ENCODE peak calls at places on chromosomes 6 and 20, in five cellular contexts. S, T, Q, I and H are unnamed samples.

GRCh38 chr6:42368156-42368555 is 83.6 kb downstream of the TRERF1 start:
- DNase-seq in S (no peak), T (no peak), Q (no peak), I (no peak), H (no peak)

GRCh38 chr6:163191704-163192537 is 222.6 kb upstream of the QKI start:
- DNase-seq in S (no peak), T (no peak), Q (no peak), I (no peak), H (no peak)

GRCh38 chr6:34235605-34236422 is 859 bp upstream of the HMGA1 start:
- DNase-seq in S (no peak), T (peak; percentile 95), Q (no peak), I (no peak), H (peak; percentile 92)

GRCh38 chr6:148760568-148761531 is 14.0 kb downstream of the UST start:
- DNase-seq in S (no peak), T (peak; percentile 68), Q (peak; percentile 64), I (peak; percentile 93), H (peak; percentile 43)

GRCh38 chr20:44392776-44393607 is 37.5 kb downstream of the HNF4A start:
- DNase-seq in S (no peak), T (no peak), Q (no peak), I (no peak), H (no peak)

GRCh38 chr6:1958257-1958656 is 287.1 kb downstream of the GMDS start:
- DNase-seq in S (no peak), T (no peak), Q (no peak), I (no peak), H (no peak)

GRCh38 chr6:36929607-36930006 is 24.9 kb upstream of the PI16 start:
- DNase-seq in S (no peak), T (no peak), Q (no peak), I (no peak), H (no peak)

GRCh38 chr20:50572922-50573777 is 63.0 kb downstream of the PTPN1 start:
- DNase-seq in S (no peak), T (no peak), Q (no peak), I (no peak), H (no peak)

GRCh38 chr6:46899636-46900035 is 22.1 kb downstream of the ADGRF5 start:
- DNase-seq in S (no peak), T (peak; percentile 33), Q (no peak), I (no peak), H (no peak)

GRCh38 chr6:36372088-36372487 is 15.4 kb downstream of the ETV7 start:
- DNase-seq in S (no peak), T (no peak), Q (no peak), I (no peak), H (no peak)

DNA sequence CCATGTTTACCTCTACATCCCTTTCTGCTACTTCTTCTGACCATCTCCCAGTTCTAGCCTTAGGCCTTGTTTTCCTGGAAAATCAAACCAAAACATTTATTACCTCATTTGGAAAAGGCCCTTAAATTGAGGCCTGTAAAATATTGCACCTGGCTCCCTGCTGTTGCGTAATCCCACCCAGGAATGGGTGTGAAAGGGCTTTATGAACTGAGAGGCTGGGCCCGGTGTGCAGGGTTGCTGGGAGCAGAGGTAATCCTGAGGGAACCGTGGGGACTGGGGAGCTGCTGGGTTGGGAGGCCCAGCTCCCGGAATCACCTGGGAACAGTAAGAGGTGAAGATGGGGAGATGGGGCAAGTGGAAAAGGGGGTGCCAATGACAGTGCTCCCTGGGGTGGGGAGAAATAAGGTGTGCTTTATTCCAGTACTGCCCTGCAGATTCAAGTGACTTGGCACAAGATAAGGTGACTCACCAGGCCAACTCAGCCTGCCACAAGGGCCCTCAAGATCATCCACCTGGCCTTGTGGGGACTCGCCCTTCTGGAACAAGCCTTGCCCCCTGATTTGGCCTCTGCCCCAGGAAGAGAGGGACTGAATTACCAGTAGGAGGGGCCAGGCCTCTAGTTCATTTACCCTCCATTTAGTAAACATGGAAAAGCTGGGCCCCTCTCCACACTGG is 44.2 kb downstream of the KCNK5 start:
- DNase-seq in S (no peak), T (no peak), Q (no peak), I (no peak), H (peak; percentile 93)
- TF ChIP-seq POLR2AphosphoS5 in S (no peak), T (no peak), Q (no peak), I (no peak), H (no peak)

GRCh38 chr20:4951299-4951698 is 50.0 kb downstream of the SLC23A2 start:
- DNase-seq in S (no peak), T (no peak), Q (no peak), I (no peak), H (no peak)

GRCh38 chr20:4947817-4948559 is 53.3 kb downstream of the SLC23A2 start:
- DNase-seq in S (no peak), T (peak; percentile 32), Q (no peak), I (no peak), H (no peak)

GRCh38 chr20:4950841-4951240 is 50.5 kb downstream of the SLC23A2 start:
- DNase-seq in S (no peak), T (no peak), Q (no peak), I (no peak), H (no peak)

GRCh38 chr20:4950437-4950836 is 50.9 kb downstream of the SLC23A2 start:
- DNase-seq in S (no peak), T (no peak), Q (no peak), I (no peak), H (no peak)

DNA sequence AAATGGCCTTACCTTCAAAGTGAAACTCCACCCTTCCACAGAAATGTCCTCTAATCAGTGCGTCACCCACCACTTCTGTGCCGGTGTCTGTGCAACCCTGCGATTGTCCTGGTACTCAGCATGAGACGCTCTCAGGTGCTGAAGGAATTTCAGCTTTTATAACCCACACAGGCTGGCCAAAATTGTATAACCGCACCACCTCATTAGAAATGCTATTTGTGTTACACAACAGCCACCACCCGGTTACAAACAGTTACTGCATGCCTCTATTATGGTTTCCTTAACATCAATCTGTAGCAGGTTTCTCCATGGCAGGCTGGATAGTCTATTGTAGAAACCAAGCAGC is 51.5 kb downstream of the SLC23A2 start:
- DNase-seq in S (no peak), T (peak; percentile 62), Q (no peak), I (no peak), H (no peak)
- H3K4me1 ChIP-seq in S (peaks cover 11% of the 10 kb centered on the region), T (peaks cover 18% of the 10 kb centered on the region), Q (peaks cover 21% of the 10 kb centered on the region), I (peaks cover 46% of the 10 kb centered on the region), H (peaks cover 27% of the 10 kb centered on the region)

DNA sequence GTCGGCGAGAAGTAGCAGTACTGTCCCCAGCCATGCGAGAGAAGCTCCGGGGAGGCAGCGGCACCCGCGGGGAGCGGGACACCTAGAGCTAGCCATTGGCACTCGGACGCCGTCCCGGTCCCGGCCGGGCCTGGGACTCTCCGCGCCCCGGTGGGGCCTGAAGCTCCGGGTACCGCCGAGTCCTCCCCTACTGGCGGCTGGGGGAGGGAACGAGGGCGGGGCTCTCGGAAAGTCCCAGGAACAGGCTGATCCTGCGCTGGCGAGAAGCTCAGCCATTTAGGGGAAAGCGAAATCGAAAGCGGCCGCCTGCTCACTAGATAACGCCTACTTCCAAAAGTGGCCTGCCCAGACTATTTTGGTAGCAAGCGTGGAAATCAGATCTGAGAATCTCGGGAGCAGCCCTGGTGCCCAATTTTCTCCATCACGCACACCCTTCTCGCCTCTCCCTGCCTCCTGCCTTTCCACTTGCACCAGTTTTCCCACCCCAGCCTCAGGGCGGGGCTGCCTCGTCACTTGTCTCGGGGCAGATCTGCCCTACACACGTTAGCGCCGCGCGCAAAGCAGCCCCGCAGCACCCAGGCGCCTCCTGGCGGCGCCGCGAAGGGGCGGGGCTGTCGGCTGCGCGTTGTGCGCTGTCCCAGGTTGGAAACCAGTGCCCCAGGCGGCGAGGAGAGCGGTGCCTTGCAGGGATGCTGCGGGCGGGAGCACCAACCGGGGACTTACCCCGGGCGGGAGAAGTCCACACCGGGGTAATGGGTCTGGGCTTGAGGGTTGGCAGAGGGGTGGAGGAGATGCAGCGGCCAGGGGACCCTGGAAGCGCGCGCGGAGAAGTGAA is at the start of the genes PSMB9 and TAP1:
- DNase-seq in S (peak; percentile 80), T (peak; percentile 95), Q (peak; percentile 89), I (peak; percentile 99), H (peak; percentile 98)
- TF ChIP-seq POLR2AphosphoS5 in S (no peak), T (peak; percentile 82), Q (peak; percentile 72), I (peak; percentile 96), H (peak; percentile 98)

DNA sequence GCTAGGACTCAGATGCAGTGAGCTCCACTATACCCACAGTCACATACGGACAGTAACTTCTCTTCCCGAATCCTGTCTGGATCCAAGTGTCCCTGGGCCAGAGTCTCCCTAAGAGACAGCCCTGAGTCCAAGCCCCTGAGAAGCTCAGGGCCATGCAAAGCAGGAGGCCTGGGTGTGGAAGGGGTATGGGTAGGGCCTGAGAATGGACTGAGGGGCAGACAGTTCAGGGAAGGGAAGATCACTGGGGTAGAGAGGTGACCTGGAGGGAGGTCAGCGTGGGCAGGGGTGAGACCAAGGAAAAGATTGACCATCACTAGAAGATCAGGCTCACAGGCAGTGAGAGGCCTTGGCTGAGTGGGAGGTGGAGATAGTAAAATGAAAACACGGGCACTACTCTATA is 8.8 kb downstream of the RPS6KA2 start:
- DNase-seq in S (no peak), T (no peak), Q (no peak), I (no peak), H (no peak)
- H3K4me1 ChIP-seq in S (peaks cover 17% of the 10 kb centered on the region), T (peaks cover 37% of the 10 kb centered on the region), Q (no peaks in the 10 kb centered on the region), I (peaks cover 83% of the 10 kb centered on the region), H (peaks cover 90% of the 10 kb centered on the region)

DNA sequence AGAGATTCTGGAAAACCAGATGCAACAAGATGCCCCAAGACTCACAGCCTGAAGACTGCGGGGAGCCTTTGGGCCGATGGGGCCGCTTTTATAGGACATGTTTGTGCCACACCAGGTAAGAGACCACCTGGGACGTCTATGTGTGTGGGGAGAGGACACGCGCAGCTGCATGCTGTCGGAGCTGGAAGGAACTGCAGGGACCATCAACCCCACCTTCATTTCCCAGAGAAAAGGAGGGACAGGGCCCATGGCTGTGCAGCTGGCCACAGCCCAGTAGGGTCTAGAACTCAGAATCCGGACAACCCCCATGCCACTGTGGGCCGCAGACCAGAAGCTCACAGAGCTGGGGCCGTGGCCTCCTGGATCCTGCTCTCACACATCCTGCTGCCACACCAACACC is 100.3 kb upstream of the MPC1 start:
- DNase-seq in S (no peak), T (no peak), Q (no peak), I (no peak), H (no peak)
- TF ChIP-seq POLR2AphosphoS5 in S (no peak), T (no peak), Q (no peak), I (no peak), H (no peak)

DNA sequence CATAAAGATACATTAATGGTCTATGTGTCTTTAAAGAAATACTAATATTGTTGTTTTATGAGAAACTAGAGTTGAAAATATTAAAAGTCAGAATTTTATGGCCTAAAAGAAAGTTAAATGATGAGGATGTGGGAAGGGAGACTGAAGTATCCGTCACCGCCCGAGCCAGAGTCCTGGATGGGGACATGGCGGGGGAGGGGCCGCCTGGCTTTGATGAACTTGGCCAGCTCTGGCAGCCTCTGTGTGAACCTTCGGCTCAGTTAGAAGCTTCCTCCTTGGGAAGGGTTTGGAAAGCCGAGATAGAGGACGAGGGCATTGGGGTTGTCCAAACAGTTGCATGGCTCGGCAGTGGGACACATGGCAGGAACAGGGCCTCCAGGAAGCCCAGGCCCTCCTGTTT is 6.8 kb upstream of the RBBP8NL start:
- DNase-seq in S (no peak), T (no peak), Q (no peak), I (no peak), H (peak; percentile 25)
- H3K4me1 ChIP-seq in S (peaks cover 12% of the 10 kb centered on the region), T (peaks cover 11% of the 10 kb centered on the region), Q (no peaks in the 10 kb centered on the region), I (peaks cover 41% of the 10 kb centered on the region), H (no peaks in the 10 kb centered on the region)

GRCh38 chr20:34215711-34216381 is 25.4 kb upstream of the ASIP start:
- DNase-seq in S (peak; percentile 56), T (peak; percentile 95), Q (no peak), I (peak; percentile 92), H (peak; percentile 96)
- TF ChIP-seq POLR2AphosphoS5 in S (no peak), T (no peak), Q (no peak), I (peak; percentile 51), H (peak; percentile 41)

GRCh38 chr6:125943528-125944433 is 12.8 kb upstream of the HINT3 start:
- DNase-seq in S (no peak), T (no peak), Q (no peak), I (no peak), H (no peak)
- H3K4me1 ChIP-seq in S (no peaks in the 10 kb centered on the region), T (no peaks in the 10 kb centered on the region), Q (no peaks in the 10 kb centered on the region), I (peaks cover 4% of the 10 kb centered on the region), H (peaks cover 36% of the 10 kb centered on the region)